ENCODE peak calls at places on chromosomes 11 and 22, in four cellular contexts. E, A, K and F are unnamed samples. For H3K4me1, the result is how much of the 10 kb centered on the place peaks cover.

GRCh38 chr22:40829131-40829530 is 10.0 kb upstream of the SLC25A17 start:
- DNase-seq in E (no peak), K (no peak), A (no peak), F (no peak)

GRCh38 chr22:23071163-23072034 is 1.1 kb downstream of the GNAZ start:
- DNase-seq in E (peak), K (peak), A (peak), F (peak)

GRCh38 chr11:88231894-88232482 is 56.7 kb upstream of the RAB38 start:
- DNase-seq in K (no peak), E (no peak), A (no peak), F (peak)

GRCh38 chr11:126113963-126114362 is 51.3 kb upstream of the CDON start:
- DNase-seq in A (no peak), E (no peak), K (no peak), F (peak)

GRCh38 chr11:69637956-69638871 is 2.7 kb upstream of the CCND1 start:
- DNase-seq in E (peak), K (no peak), A (peak), F (peak)

GRCh38 chr11:28673687-28674431 is 565.7 kb downstream of the METTL15 start:
- DNase-seq in K (no peak), E (no peak), A (no peak), F (no peak)

GRCh38 chr11:77090373-77091111 is 12.1 kb upstream of the OMP start:
- DNase-seq in E (peak), A (peak), K (no peak), F (peak)

GRCh38 chr11:119764108-119764874 is 35.3 kb upstream of the NECTIN1 start:
- DNase-seq in E (peak), K (no peak), A (peak), F (no peak)

GRCh38 chr22:44574057-44574456 is 76.0 kb upstream of the RTL6 start:
- DNase-seq in K (peak), A (no peak), E (peak), F (no peak)

GRCh38 chr22:42060489-42060888 is 10.1 kb downstream of the NAGA start:
- DNase-seq in A (no peak), E (no peak), K (no peak), F (no peak)

GRCh38 chr11:131712897-131713296 is 342.5 kb downstream of the NTM start:
- DNase-seq in A (no peak), K (no peak), E (no peak), F (no peak)

GRCh38 chr22:32904044-32904443 is 102.5 kb downstream of the TIMP3 start:
- DNase-seq in E (peak), A (no peak), K (peak), F (peak)

GRCh38 chr22:23023294-23023693 is 47.0 kb upstream of the GNAZ start:
- DNase-seq in A (no peak), K (no peak), E (no peak), F (no peak)

GRCh38 chr11:10374386-10374785 is 69.5 kb downstream of the ADM start:
- DNase-seq in E (no peak), K (no peak), A (no peak), F (no peak)

GRCh38 chr11:2686360-2687222 is 13.2 kb downstream of the KCNQ1OT1 start:
- DNase-seq in K (peak), E (peak), A (no peak), F (no peak)

GRCh38 chr11:107576497-107577086 is 11.1 kb upstream of the ALKBH8 start:
- DNase-seq in A (no peak), E (peak), K (peak), F (peak)

GRCh38 chr11:73792584-73792983 is 4.9 kb downstream of the MRPL48 start:
- DNase-seq in A (no peak), E (no peak), K (no peak), F (no peak)

GRCh38 chr11:47387944-47388696 is 9.8 kb upstream of the SPI1 start:
- DNase-seq in K (no peak), E (no peak), A (no peak), F (no peak)

GRCh38 chr22:31176923-31177322 is 16.9 kb downstream of the RNF185 start:
- DNase-seq in A (no peak), K (no peak), E (no peak), F (no peak)

GRCh38 chr11:102807921-102808320 is 10.0 kb upstream of the MMP1 start:
- DNase-seq in A (no peak), K (no peak), E (peak), F (peak)

GRCh38 chr22:44157916-44158618 is 22.7 kb upstream of the PARVG start:
- DNase-seq in E (no peak), K (no peak), A (no peak), F (no peak)

GRCh38 chr11:5229388-5229787 is 2.5 kb upstream of the HBB start:
- DNase-seq in E (no peak), A (no peak), K (no peak), F (no peak)

GRCh38 chr11:70604630-70605520 is 206.5 kb downstream of the CTTN start:
- DNase-seq in E (no peak), K (no peak), A (no peak), F (no peak)

GRCh38 chr11:47163198-47163597 is 13.5 kb downstream of the ARFGAP2 start:
- DNase-seq in A (no peak), E (no peak), K (no peak), F (no peak)

GRCh38 chr11:788953-789940 is 643 bp downstream of the CEND1 start:
- DNase-seq in A (no peak), E (no peak), K (no peak), F (no peak)

GRCh38 chr11:35619030-35619753 is 932 bp downstream of the FJX1 start:
- DNase-seq in K (peak), A (peak), E (peak), F (peak)

GRCh38 chr11:118054712-118055640 is 21.9 kb upstream of the TMPRSS4 start:
- DNase-seq in K (no peak), E (no peak), A (no peak), F (no peak)

GRCh38 chr11:124069429-124070401 is 28.6 kb upstream of the OR10G7 start:
- DNase-seq in A (no peak), E (peak), K (no peak), F (peak)

GRCh38 chr11:363948-364761 is 5.1 kb upstream of the B4GALNT4 start:
- DNase-seq in K (no peak), E (peak), A (no peak), F (peak)

DNA sequence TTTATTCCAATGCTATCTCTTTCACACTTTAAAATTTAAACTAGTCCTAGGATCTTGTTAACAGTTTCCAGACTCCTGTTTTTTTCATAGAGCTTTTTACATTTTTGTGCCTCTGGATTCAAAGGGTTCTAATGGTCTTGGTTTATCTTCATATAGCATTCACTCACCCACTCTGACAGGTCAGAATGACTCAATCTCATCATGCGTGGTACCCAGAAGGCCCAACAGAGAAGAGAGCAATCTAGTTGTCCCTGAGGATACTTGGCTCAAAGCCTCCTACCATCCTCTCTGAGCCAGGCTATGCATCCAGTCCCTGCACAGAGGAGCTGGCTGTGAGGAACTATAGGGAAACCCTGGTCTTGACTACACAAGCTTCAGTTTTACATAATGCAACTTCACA is 27.5 kb downstream of the MAML2 start:
- DNase-seq in A (no peak), E (no peak), K (no peak), F (no peak)
- H3K4me1 ChIP-seq in A (half or more), E (under half), K (under half), F (under half)

DNA sequence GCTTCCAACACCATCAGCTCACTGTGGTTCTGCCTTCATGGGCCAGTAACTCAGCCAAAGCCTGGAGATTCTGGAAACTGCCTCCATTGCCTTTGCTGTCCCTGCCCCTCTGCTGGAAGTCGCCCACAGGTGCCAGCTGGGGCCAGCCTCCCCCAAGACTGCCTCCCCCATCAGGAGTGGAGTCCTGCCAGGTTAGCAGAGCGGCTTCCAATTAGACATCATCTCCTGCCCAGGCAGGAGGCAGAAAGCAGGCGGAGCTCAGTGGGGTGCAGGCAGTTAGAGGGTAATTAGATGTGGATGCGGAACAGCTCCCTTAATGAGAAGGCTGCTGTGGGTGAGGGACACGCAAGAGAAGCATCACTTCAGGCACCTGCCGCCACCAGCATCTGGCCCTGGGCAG is 90.9 kb upstream of the TP53I11 start:
- DNase-seq in E (no peak), A (no peak), K (no peak), F (no peak)
- H3K4me1 ChIP-seq in E (under half), A (under half), K (under half), F (under half)

GRCh38 chr11:37322333-37323194 is 724.5 kb upstream of the RAG2 start:
- DNase-seq in E (no peak), K (no peak), A (no peak), F (no peak)
- H3K4me1 ChIP-seq in E (under half), K (under half), A (under half), F (under half)

GRCh38 chr11:128523616-128524015 is 63.7 kb downstream of the ETS1 start:
- DNase-seq in K (no peak), A (no peak), E (no peak), F (no peak)

GRCh38 chr11:128524172-128524571 is 63.2 kb downstream of the ETS1 start:
- DNase-seq in A (no peak), K (no peak), E (no peak), F (no peak)

GRCh38 chr11:128527046-128527445 is 60.3 kb downstream of the ETS1 start:
- DNase-seq in E (no peak), K (no peak), A (no peak), F (no peak)

GRCh38 chr11:128522943-128523518 is 64.3 kb downstream of the ETS1 start:
- DNase-seq in K (no peak), E (no peak), A (no peak), F (no peak)

GRCh38 chr11:128525411-128526243 is 61.7 kb downstream of the ETS1 start:
- DNase-seq in K (no peak), A (no peak), E (no peak), F (no peak)
- H3K4me1 ChIP-seq in K (under half), A (half or more), E (under half), F (under half)

DNA sequence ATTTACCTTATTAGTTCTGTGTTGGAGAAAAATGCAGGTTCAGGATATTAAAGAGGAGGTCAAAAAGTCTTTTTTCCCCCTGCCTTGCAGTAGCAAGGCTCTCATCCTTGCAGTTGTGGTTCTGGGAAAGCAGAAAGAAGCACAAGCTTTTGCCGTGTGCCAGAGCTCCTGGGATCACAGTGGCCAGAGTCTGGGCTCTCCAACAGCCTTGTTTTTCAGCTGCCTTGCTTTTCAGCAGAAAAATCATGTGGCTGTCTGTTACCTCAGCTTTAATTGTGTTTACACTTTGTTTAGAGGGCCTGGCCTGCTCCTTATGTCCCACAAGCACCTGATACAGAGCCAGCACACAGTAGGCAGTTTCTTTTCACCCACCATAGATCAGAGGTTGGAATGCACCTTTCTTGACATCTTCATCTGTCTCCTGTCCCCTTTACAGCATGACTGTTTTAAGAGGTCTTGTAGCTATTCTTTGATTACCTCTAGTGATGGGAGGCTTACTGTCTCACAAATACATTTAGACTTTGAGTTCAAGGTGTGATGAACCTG is 67.5 kb downstream of the TEAD1 start:
- DNase-seq in E (no peak), A (no peak), K (no peak), F (no peak)
- H3K4me1 ChIP-seq in E (under half), A (half or more), K (under half), F (under half)

GRCh38 chr11:122170815-122171475 is 54.9 kb upstream of the BLID start:
- DNase-seq in K (no peak), A (no peak), E (no peak), F (no peak)

GRCh38 chr11:122175316-122175715 is 59.3 kb upstream of the BLID start:
- DNase-seq in E (no peak), A (no peak), K (no peak), F (no peak)

GRCh38 chr11:122173587-122173986 is 57.6 kb upstream of the BLID start:
- DNase-seq in K (no peak), A (no peak), E (no peak), F (no peak)

GRCh38 chr11:122173074-122173450 is 57.0 kb upstream of the BLID start:
- DNase-seq in E (no peak), A (no peak), K (no peak), F (no peak)

DNA sequence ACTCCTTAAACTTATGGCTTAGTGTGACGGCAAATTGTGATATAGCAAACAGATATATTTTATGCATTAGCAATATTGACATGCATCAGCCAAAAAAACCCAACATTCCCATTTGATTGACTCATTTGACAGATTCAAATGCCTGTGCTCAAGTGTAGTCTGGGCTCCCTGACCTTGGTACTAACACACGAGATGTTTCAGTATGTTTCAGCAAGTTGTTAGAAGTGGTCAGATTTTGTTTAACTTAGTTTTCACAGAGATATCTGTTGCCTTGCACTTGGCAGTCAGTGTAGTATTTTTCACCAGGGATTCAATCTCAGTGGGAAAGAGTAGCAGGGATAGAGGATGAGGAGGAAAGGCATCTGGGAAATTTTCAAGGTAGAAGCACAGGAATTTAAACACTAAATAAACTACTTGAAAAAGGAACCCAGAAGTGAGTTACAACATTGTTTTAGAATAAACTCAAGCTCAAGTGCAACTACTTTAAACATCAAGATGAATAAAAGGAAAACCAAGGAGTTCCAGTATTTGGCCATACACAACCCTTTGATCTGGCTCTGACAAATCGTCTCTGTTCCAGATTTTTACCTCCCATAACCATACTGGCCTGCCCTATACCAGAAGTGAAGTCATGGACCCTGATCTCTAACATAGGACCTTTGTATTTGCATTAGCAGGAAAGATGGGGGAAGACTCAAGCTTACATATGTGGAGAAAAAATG is 56.5 kb upstream of the BLID start:
- DNase-seq in E (no peak), A (no peak), K (no peak), F (no peak)
- H3K4me1 ChIP-seq in E (under half), A (under half), K (under half), F (under half)

GRCh38 chr11:59182457-59183151 is 10.7 kb downstream of the DTX4 start:
- DNase-seq in K (no peak), E (peak), A (no peak), F (no peak)
- H3K4me1 ChIP-seq in K (under half), E (under half), A (under half), F (under half)